ENCODE peak calls at places on chromosomes 7 and 10, in six cellular contexts. One of them, this sample, is unnamed.

GRCh38 chr7:121084748-121085336 is 96.3 kb downstream of the CPED1 start:
- DNase-seq in aorta: no peak
- DNase-seq in heart right ventricle: no peak
- DNase-seq in effector memory CD4-positive, alpha-beta T cell: no peak
- DNase-seq in left ventricle myocardium inferior: no peak
- DNase-seq in thoracic aorta: no peak
- DNase-seq in this sample: no peak

GRCh38 chr10:52488606-52489485 is 174.8 kb downstream of the DKK1 start:
- DNase-seq in heart right ventricle: no peak
- DNase-seq in thoracic aorta: no peak
- DNase-seq in effector memory CD4-positive, alpha-beta T cell: no peak
- DNase-seq in aorta: no peak
- DNase-seq in left ventricle myocardium inferior: no peak
- DNase-seq in this sample: no peak

GRCh38 chr10:74436523-74437170 is 285.6 kb downstream of the ADK start:
- DNase-seq in heart right ventricle: no peak
- DNase-seq in left ventricle myocardium inferior: no peak
- DNase-seq in thoracic aorta: no peak
- DNase-seq in aorta: no peak
- DNase-seq in effector memory CD4-positive, alpha-beta T cell: no peak
- DNase-seq in this sample: no peak

GRCh38 chr7:150755473-150756099 is 18.4 kb downstream of the GIMAP5 start:
- DNase-seq in thoracic aorta: no peak
- DNase-seq in effector memory CD4-positive, alpha-beta T cell: peak; percentile 67
- DNase-seq in left ventricle myocardium inferior: no peak
- DNase-seq in heart right ventricle: peak; percentile 60
- DNase-seq in aorta: no peak
- DNase-seq in this sample: no peak

GRCh38 chr7:108009873-108010272 is 6.9 kb upstream of the LAMB1 start:
- DNase-seq in aorta: no peak
- DNase-seq in thoracic aorta: no peak
- DNase-seq in heart right ventricle: no peak
- DNase-seq in effector memory CD4-positive, alpha-beta T cell: no peak
- DNase-seq in left ventricle myocardium inferior: no peak
- DNase-seq in this sample: no peak

GRCh38 chr10:86708068-86708782 is 39.9 kb downstream of the LDB3 start:
- DNase-seq in effector memory CD4-positive, alpha-beta T cell: no peak
- DNase-seq in thoracic aorta: no peak
- DNase-seq in heart right ventricle: no peak
- DNase-seq in aorta: peak; percentile 61
- DNase-seq in left ventricle myocardium inferior: no peak
- DNase-seq in this sample: no peak

GRCh38 chr7:55969391-55969790 is 5.0 kb downstream of the NIPSNAP2 start:
- DNase-seq in heart right ventricle: no peak
- DNase-seq in aorta: no peak
- DNase-seq in left ventricle myocardium inferior: no peak
- DNase-seq in thoracic aorta: no peak
- DNase-seq in effector memory CD4-positive, alpha-beta T cell: no peak
- DNase-seq in this sample: no peak

GRCh38 chr10:100730739-100731602 is 14.4 kb upstream of the PAX2 start:
- DNase-seq in thoracic aorta: no peak
- DNase-seq in effector memory CD4-positive, alpha-beta T cell: no peak
- DNase-seq in aorta: peak; percentile 73
- DNase-seq in left ventricle myocardium inferior: no peak
- DNase-seq in heart right ventricle: no peak
- DNase-seq in this sample: no peak

GRCh38 chr7:34850681-34851080 is 186.6 kb downstream of the DPY19L1 start:
- DNase-seq in aorta: no peak
- DNase-seq in left ventricle myocardium inferior: no peak
- DNase-seq in heart right ventricle: no peak
- DNase-seq in effector memory CD4-positive, alpha-beta T cell: no peak
- DNase-seq in thoracic aorta: no peak
- DNase-seq in this sample: no peak

GRCh38 chr7:138869353-138869752 is 71.4 kb upstream of the ATP6V0A4 start:
- DNase-seq in heart right ventricle: no peak
- DNase-seq in effector memory CD4-positive, alpha-beta T cell: no peak
- DNase-seq in thoracic aorta: no peak
- DNase-seq in aorta: no peak
- DNase-seq in left ventricle myocardium inferior: no peak
- DNase-seq in this sample: no peak

GRCh38 chr10:70906031-70906804 is 17.9 kb upstream of the PCBD1 start:
- DNase-seq in thoracic aorta: no peak
- DNase-seq in effector memory CD4-positive, alpha-beta T cell: no peak
- DNase-seq in aorta: no peak
- DNase-seq in heart right ventricle: no peak
- DNase-seq in left ventricle myocardium inferior: no peak
- DNase-seq in this sample: no peak

GRCh38 chr10:62005281-62005680 is 103.8 kb downstream of the ARID5B start:
- DNase-seq in thoracic aorta: no peak
- DNase-seq in left ventricle myocardium inferior: no peak
- DNase-seq in heart right ventricle: no peak
- DNase-seq in aorta: no peak
- DNase-seq in effector memory CD4-positive, alpha-beta T cell: no peak
- DNase-seq in this sample: no peak

DNA sequence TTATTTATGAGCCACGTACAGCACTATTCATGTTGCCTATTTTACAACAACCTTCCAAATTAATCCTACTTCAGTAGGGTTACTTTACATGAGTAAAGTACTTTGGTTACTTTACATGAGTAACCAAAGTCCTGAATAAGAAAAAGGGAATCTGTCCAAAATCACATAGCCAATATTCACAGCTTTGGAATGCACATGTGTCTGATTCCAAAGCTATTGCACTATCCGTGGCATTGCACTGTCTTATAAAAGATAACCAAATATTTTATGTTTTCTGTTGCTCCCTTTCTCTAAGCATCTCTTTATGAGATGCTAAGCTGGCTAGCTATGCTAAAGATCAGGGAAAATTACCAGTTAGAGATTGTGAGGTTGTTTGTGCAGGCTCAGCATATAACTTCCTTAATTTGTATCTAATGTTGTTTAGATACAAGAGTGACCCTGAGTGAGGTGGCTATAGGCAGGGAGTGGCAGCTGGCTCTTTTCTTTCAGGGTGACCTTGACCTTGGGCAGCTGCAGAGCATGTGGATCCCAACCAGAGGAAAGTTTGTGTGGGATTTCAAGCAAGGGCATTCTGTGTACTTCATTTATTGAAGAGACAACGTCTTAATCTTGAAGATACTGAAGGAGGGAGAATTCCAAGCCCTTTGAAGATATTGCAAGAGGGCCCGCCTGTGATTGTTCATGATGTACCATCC is 366.1 kb upstream of the ANKRD30A start:
- DNase-seq in left ventricle myocardium inferior: no peak
- DNase-seq in heart right ventricle: no peak
- DNase-seq in effector memory CD4-positive, alpha-beta T cell: no peak
- DNase-seq in thoracic aorta: no peak
- DNase-seq in aorta: no peak
- DNase-seq in this sample: no peak
- H3K27ac ChIP-seq in left ventricle myocardium inferior: no peak overlapping the region
- H3K27ac ChIP-seq in heart right ventricle: no peak overlapping the region
- H3K27ac ChIP-seq in effector memory CD4-positive, alpha-beta T cell: no peak overlapping the region
- H3K27ac ChIP-seq in thoracic aorta: no peak overlapping the region
- H3K27ac ChIP-seq in aorta: no peak overlapping the region
- H3K27ac ChIP-seq in this sample: no peak overlapping the region

DNA sequence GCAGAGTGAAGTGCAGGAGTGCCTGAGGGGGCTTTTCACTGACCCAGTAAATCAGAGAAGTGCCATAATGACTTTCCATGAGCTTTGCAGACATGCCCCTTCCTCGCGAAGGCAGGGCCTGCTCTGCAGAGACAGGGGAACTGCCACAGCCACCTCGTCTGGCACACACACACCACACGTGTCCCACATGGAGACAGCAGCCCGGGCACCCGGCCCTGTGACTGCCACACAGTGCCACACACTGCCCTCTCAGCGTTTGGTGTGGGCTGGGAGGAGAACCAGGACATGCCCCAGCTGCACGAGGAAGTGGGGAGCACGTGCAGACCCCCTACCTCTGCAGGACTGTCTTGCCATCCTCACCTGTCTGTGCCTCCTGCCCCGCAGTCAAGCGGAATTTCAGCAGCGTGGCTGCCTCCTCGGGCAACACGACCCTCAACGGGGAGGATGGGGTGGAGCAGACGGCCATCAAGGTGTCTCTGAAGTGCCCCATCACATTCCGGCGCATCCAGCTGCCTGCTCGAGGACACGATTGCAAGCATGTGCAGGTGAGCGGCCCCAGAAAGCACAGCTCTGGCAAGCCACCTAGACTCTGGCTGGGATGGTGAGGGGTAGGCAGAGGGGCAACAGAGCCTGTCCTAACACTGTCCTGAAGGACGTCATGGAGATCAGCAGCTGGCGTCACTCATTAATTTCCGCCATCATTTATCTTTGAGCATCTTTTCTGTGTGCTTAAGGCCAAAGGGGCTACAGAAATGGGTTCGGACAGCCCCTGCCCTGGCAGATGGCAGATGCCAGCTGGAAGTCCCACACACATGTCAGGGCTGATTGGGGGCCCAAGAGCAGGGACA is 43.4 kb upstream of the PPIF start:
- DNase-seq in left ventricle myocardium inferior: no peak
- DNase-seq in heart right ventricle: no peak
- DNase-seq in thoracic aorta: no peak
- DNase-seq in aorta: no peak
- DNase-seq in effector memory CD4-positive, alpha-beta T cell: no peak
- DNase-seq in this sample: no peak
- H3K36me3 ChIP-seq in left ventricle myocardium inferior: peaks cover 99% of the 10 kb centered on the region
- H3K36me3 ChIP-seq in heart right ventricle: peaks cover 69% of the 10 kb centered on the region
- H3K36me3 ChIP-seq in thoracic aorta: peaks cover 80% of the 10 kb centered on the region
- H3K36me3 ChIP-seq in aorta: no peaks in the 10 kb centered on the region
- H3K36me3 ChIP-seq in effector memory CD4-positive, alpha-beta T cell: peaks cover 67% of the 10 kb centered on the region
- H3K36me3 ChIP-seq in this sample: peaks cover 97% of the 10 kb centered on the region

GRCh38 chr7:129514683-129515082 is 12.4 kb downstream of the SMKR1 start:
- DNase-seq in effector memory CD4-positive, alpha-beta T cell: no peak
- DNase-seq in aorta: no peak
- DNase-seq in left ventricle myocardium inferior: no peak
- DNase-seq in thoracic aorta: no peak
- DNase-seq in heart right ventricle: no peak
- DNase-seq in this sample: no peak

GRCh38 chr7:129517931-129518330 is 15.6 kb downstream of the SMKR1 start:
- DNase-seq in left ventricle myocardium inferior: no peak
- DNase-seq in thoracic aorta: no peak
- DNase-seq in effector memory CD4-positive, alpha-beta T cell: no peak
- DNase-seq in aorta: no peak
- DNase-seq in heart right ventricle: no peak
- DNase-seq in this sample: no peak

GRCh38 chr7:129512192-129512591 is 9.9 kb downstream of the SMKR1 start:
- DNase-seq in thoracic aorta: no peak
- DNase-seq in effector memory CD4-positive, alpha-beta T cell: no peak
- DNase-seq in left ventricle myocardium inferior: no peak
- DNase-seq in aorta: no peak
- DNase-seq in heart right ventricle: no peak
- DNase-seq in this sample: no peak

GRCh38 chr7:129515381-129515780 is 13.1 kb downstream of the SMKR1 start:
- DNase-seq in left ventricle myocardium inferior: no peak
- DNase-seq in aorta: no peak
- DNase-seq in thoracic aorta: no peak
- DNase-seq in effector memory CD4-positive, alpha-beta T cell: no peak
- DNase-seq in heart right ventricle: no peak
- DNase-seq in this sample: no peak

GRCh38 chr7:129513546-129513945 is 11.2 kb downstream of the SMKR1 start:
- DNase-seq in left ventricle myocardium inferior: no peak
- DNase-seq in aorta: no peak
- DNase-seq in heart right ventricle: no peak
- DNase-seq in thoracic aorta: no peak
- DNase-seq in effector memory CD4-positive, alpha-beta T cell: no peak
- DNase-seq in this sample: no peak
- H3K27me3 ChIP-seq in left ventricle myocardium inferior: peaks cover 45% of the 10 kb centered on the region
- H3K27me3 ChIP-seq in aorta: no peaks in the 10 kb centered on the region
- H3K27me3 ChIP-seq in heart right ventricle: no peaks in the 10 kb centered on the region
- H3K27me3 ChIP-seq in thoracic aorta: no peaks in the 10 kb centered on the region
- H3K27me3 ChIP-seq in effector memory CD4-positive, alpha-beta T cell: no peaks in the 10 kb centered on the region
- H3K27me3 ChIP-seq in this sample: no peaks in the 10 kb centered on the region

DNA sequence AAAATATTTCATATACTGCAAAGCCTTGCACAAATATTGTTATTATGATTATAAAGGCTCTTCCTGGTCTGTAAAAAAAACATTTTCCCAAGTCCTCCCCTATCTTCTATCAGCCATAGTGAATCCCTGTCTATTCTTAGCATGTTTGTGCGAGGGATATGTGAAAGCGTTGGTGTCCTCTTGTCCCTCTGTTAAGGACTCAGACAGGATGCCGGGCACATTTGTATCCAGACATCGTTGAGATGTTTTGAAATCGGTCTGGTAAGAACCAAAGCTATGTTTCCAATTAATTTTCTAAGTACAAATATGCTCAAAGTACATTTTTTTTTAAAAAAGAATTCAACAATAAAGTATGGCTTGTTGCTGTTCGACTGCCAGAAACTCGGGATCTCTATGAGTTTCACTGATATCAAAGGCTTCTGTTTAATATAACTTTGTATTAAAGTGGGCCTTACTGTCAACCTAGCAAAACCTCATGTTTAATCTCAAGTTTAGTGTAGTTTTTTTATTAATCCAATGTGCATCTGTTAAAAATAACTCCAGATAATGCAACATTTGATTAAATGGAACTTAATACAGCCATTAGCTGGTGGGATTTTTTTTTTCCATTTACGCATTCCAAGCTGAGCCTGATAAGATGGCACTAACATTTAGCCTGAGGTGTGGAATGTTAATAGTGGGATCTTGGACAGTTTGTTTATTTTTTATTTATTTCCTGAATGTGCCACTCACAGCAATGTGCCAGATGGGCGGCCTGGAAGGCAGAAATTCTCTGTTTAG is 754.2 kb downstream of the LRMDA start:
- DNase-seq in aorta: no peak
- DNase-seq in thoracic aorta: no peak
- DNase-seq in heart right ventricle: no peak
- DNase-seq in left ventricle myocardium inferior: no peak
- DNase-seq in effector memory CD4-positive, alpha-beta T cell: no peak
- DNase-seq in this sample: no peak
- H3K27ac ChIP-seq in aorta: no peak overlapping the region
- H3K27ac ChIP-seq in thoracic aorta: peak overlapping the region; percentile 24
- H3K27ac ChIP-seq in heart right ventricle: peak overlapping the region; percentile 3
- H3K27ac ChIP-seq in left ventricle myocardium inferior: peak overlapping the region; percentile 48
- H3K27ac ChIP-seq in effector memory CD4-positive, alpha-beta T cell: no peak overlapping the region
- H3K27ac ChIP-seq in this sample: no peak overlapping the region

GRCh38 chr7:5708271-5708670 is 73.2 kb downstream of the RNF216 start:
- DNase-seq in thoracic aorta: no peak
- DNase-seq in heart right ventricle: no peak
- DNase-seq in effector memory CD4-positive, alpha-beta T cell: no peak
- DNase-seq in aorta: no peak
- DNase-seq in left ventricle myocardium inferior: no peak
- DNase-seq in this sample: no peak
- H3K36me3 ChIP-seq in thoracic aorta: peaks cover 35% of the 10 kb centered on the region
- H3K36me3 ChIP-seq in heart right ventricle: peaks cover 28% of the 10 kb centered on the region
- H3K36me3 ChIP-seq in effector memory CD4-positive, alpha-beta T cell: peaks cover 48% of the 10 kb centered on the region
- H3K36me3 ChIP-seq in aorta: no peaks in the 10 kb centered on the region
- H3K36me3 ChIP-seq in left ventricle myocardium inferior: peaks cover 61% of the 10 kb centered on the region
- H3K36me3 ChIP-seq in this sample: peaks cover 69% of the 10 kb centered on the region

This sample was measured in adrenal gland.